ENCODE peak calls at places on chromosomes 7 and 10, in four cellular contexts. F is WTC11, A is HepG2, V is K562. G is an unnamed sample.

GRCh38 chr7:1611708-1612241 is 41.9 kb upstream of the PSMG3 start:
- DNase-seq in F (peak), V (no peak), A (no peak), G (no peak)

GRCh38 chr10:13922591-13922990 is 335.8 kb downstream of the PRPF18 start:
- DNase-seq in F (no peak), V (no peak), A (no peak), G (no peak)

GRCh38 chr10:5550621-5551530 is 26.1 kb downstream of the CALML3 start:
- DNase-seq in A (no peak), F (peak), V (no peak), G (no peak)

GRCh38 chr10:74841265-74841973 is 15.0 kb downstream of the KAT6B start:
- DNase-seq in A (no peak), V (no peak), F (no peak), G (no peak)

GRCh38 chr10:119541459-119542356 is 811 bp downstream of the RGS10 start:
- DNase-seq in F (peak), A (no peak), V (no peak), G (no peak)

GRCh38 chr7:133360201-133360600 is 107.3 kb downstream of the EXOC4 start:
- DNase-seq in F (no peak), A (no peak), V (no peak), G (no peak)

GRCh38 chr10:33945051-33945450 is 610.6 kb upstream of the NRP1 start:
- DNase-seq in V (no peak), A (no peak), F (no peak), G (no peak)

GRCh38 chr7:821688-822087 is 10.6 kb upstream of the SUN1 start:
- DNase-seq in F (no peak), V (no peak), A (no peak), G (no peak)

GRCh38 chr10:9853405-9854010 is 1164.2 kb upstream of the CELF2 start:
- DNase-seq in A (no peak), F (no peak), V (no peak), G (no peak)

GRCh38 chr10:84798333-84798732 is 469.9 kb downstream of the CCSER2 start:
- DNase-seq in A (no peak), F (no peak), V (no peak), G (no peak)

GRCh38 chr10:129950651-129951050 is 13.4 kb downstream of the EBF3 start:
- DNase-seq in F (no peak), A (no peak), V (no peak), G (no peak)
- TF ChIP-seq ELF4 in F (no peak), A (no peak), V (no peak), G (no peak)

DNA sequence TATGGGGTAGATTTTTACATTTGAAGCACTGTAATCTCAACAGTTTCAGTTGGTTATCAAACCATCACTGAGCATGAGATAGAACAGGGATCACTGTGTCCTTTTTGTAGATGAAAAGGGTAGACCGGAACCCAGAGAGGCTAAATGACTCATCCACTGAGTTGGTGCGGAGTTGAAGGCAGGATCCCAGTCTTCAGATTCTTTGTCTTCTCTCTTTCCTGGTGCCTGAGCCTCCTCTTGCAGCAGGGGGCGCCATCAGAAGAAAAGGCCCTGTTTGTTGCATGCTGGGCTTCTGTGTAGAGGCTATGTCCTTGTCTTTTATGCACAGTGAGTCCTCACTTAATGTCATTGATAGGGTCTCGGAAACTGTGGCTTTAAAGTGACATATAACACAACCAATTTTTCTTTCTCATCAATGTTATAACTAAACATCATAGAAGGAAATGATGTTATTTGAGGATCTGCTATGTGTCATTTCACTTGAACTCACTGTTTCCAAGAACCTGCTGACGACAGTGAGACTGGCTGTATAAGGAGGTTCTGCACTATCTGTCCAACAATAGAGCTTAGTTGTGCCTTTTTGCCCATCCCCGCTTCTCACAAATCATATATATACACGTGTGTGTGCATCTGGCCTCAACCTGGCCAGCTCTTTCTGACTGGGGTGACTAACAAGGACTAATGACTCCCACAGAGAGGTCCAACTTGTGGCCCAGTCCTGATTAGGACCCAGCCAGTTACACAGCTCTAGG is 14.3 kb downstream of the ZNF282 start:
- DNase-seq in F (peak), V (peak), A (peak), G (peak)
- TF ChIP-seq ELF4 in F (no peak), V (no peak), A (no peak), G (no peak)

GRCh38 chr7:142134944-142135343 is 23.4 kb downstream of the MGAM2 start:
- DNase-seq in A (peak), F (no peak), V (no peak), G (no peak)
- TF ChIP-seq ELF4 in A (no peak), F (no peak), V (no peak), G (no peak)

GRCh38 chr10:124403548-124403947 is 15.2 kb downstream of the OAT start:
- DNase-seq in V (peak), A (peak), F (peak), G (peak)
- TF ChIP-seq ELF4 in V (no peak), A (no peak), F (no peak), G (no peak)

GRCh38 chr10:132162021-132162531 is 24.7 kb upstream of the DPYSL4 start:
- DNase-seq in V (no peak), F (no peak), A (no peak), G (no peak)
- TF ChIP-seq ELF4 in V (no peak), F (no peak), A (no peak), G (no peak)